ENCODE peak calls at places on chromosomes 6 and 20, in six cellular contexts. Y is hippocampal formation; G is dorsolateral prefrontal cortex; R is effector memory CD8-positive, alpha-beta T cell; H is T follicular helper cell; L is iPS-NIHi11. U is an unnamed sample.

GRCh38 chr6:20688710-20689500 is 154.6 kb downstream of the CDKAL1 start:
- DNase-seq in G (no peak), H (no peak), Y (no peak), R (no peak), L (no peak), U (peak)

GRCh38 chr6:7813704-7814103 is 87.8 kb downstream of the BMP6 start:
- DNase-seq in R (no peak), G (no peak), Y (no peak), H (no peak), L (peak), U (no peak)

GRCh38 chr6:7087066-7087465 is 20.7 kb upstream of the RREB1 start:
- DNase-seq in H (no peak), R (peak), G (no peak), L (peak), Y (no peak), U (peak)

GRCh38 chr6:2111162-2111677 is 134.2 kb downstream of the GMDS start:
- DNase-seq in R (no peak), G (no peak), Y (no peak), H (no peak), L (no peak), U (peak)

GRCh38 chr20:50193169-50193850 is 2.7 kb downstream of the CEBPB start:
- DNase-seq in L (no peak), Y (no peak), R (no peak), H (no peak), G (no peak), U (peak)

GRCh38 chr20:45301824-45302251 is 4.8 kb upstream of the RBPJL start:
- DNase-seq in G (no peak), Y (no peak), L (no peak), H (no peak), R (no peak), U (no peak)

GRCh38 chr20:24827603-24828295 is 121.3 kb upstream of the CST7 start:
- DNase-seq in Y (no peak), H (no peak), L (no peak), R (no peak), G (no peak), U (no peak)

GRCh38 chr6:43325876-43326275 is 17.2 kb upstream of the CRIP3 start:
- DNase-seq in Y (no peak), L (no peak), R (no peak), H (no peak), G (no peak), U (no peak)

GRCh38 chr6:105592329-105592728 is 189.4 kb upstream of the PREP start:
- DNase-seq in H (no peak), L (no peak), Y (no peak), G (no peak), R (no peak), U (peak)

GRCh38 chr20:47972916-47973309 is 187.6 kb upstream of the SULF2 start:
- DNase-seq in R (no peak), L (no peak), G (no peak), H (no peak), Y (no peak), U (no peak)

GRCh38 chr20:35305682-35306556 is 13.7 kb upstream of the FAM83C start:
- DNase-seq in G (no peak), L (no peak), R (no peak), Y (no peak), H (no peak), U (peak)